ENCODE peak calls at places on chromosomes 11 and 22, in six cellular contexts. X is Ammon's horn, V is epithelial cell of esophagus, Y is Calu3, E is heart right ventricle, R is NB4. Z is an unnamed sample.

GRCh38 chr11:56624661-56625110 is 10.0 kb upstream of the OR5M1 start:
- DNase-seq in X (no peak), Y (peak), R (peak), E (no peak), V (peak), Z (peak)

GRCh38 chr22:22681221-22681739 is 36.9 kb downstream of the GGTLC2 start:
- DNase-seq in Y (no peak), V (no peak), R (no peak), E (no peak), X (no peak), Z (peak)

GRCh38 chr11:18790820-18791174 is 801 bp downstream of the PTPN5 start:
- DNase-seq in R (no peak), E (no peak), V (no peak), Y (no peak), X (no peak), Z (no peak)

GRCh38 chr11:66317766-66318575 is 1.1 kb upstream of the CD248 start:
- DNase-seq in R (peak), V (peak), Y (no peak), X (peak), E (peak), Z (peak)

GRCh38 chr11:18578975-18579598 is 9.4 kb downstream of the UEVLD start:
- DNase-seq in R (no peak), V (no peak), X (no peak), Y (peak), E (no peak), Z (no peak)

GRCh38 chr22:49534386-49534785 is 293.3 kb downstream of the BRD1 start:
- DNase-seq in R (no peak), X (no peak), E (no peak), Y (no peak), V (no peak), Z (no peak)

GRCh38 chr11:61004037-61004641 is 32.7 kb downstream of the CD6 start:
- DNase-seq in X (peak), E (no peak), Y (no peak), V (no peak), R (no peak), Z (peak)

GRCh38 chr11:12287374-12288211 is 89.8 kb upstream of the PARVA start:
- DNase-seq in R (peak), E (peak), X (no peak), Y (peak), V (peak), Z (peak)

GRCh38 chr22:27989758-27990450 is 70.8 kb upstream of the PITPNB start:
- DNase-seq in E (no peak), Y (no peak), R (no peak), V (no peak), X (no peak), Z (no peak)

GRCh38 chr11:7353100-7353499 is 101.4 kb downstream of the SYT9 start:
- DNase-seq in R (peak), V (peak), E (peak), Y (peak), X (no peak), Z (peak)

GRCh38 chr11:35887737-35888136 is 56.1 kb upstream of the LDLRAD3 start:
- DNase-seq in V (peak), R (no peak), Y (no peak), X (no peak), E (no peak), Z (no peak)

GRCh38 chr11:2298795-2299747 is 2.6 kb downstream of the C11orf21 start:
- DNase-seq in R (peak), V (peak), X (no peak), Y (peak), E (no peak), Z (peak)

GRCh38 chr11:17972987-17973386 is 39.9 kb downstream of the SERGEF start:
- DNase-seq in V (peak), E (peak), R (peak), Y (peak), X (peak), Z (peak)

GRCh38 chr11:75342966-75343870 is 8.2 kb downstream of the ARRB1 start:
- DNase-seq in R (no peak), E (no peak), X (no peak), Y (peak), V (peak), Z (no peak)

GRCh38 chr11:2862950-2863618 is 22.5 kb downstream of the CDKN1C start:
- DNase-seq in V (no peak), E (no peak), R (peak), Y (no peak), X (no peak), Z (no peak)

GRCh38 chr22:28703436-28703835 is 23.8 kb upstream of the TTC28 start:
- DNase-seq in V (no peak), Y (no peak), R (no peak), X (no peak), E (no peak), Z (no peak)